ENCODE peak calls at places on chromosomes 1 and 21, in five cellular contexts. T is H1, L is ovary, S is PC-9, R is H4. Q is an unnamed sample.

GRCh38 chr1:152743371-152744145 is 14.3 kb upstream of the KPRP start:
- DNase-seq in T (no peak), L (no peak), S (no peak), R (no peak), Q (no peak)

GRCh38 chr1:111643097-111643496 is 23.5 kb downstream of the RAP1A start:
- DNase-seq in T (no peak), L (no peak), S (no peak), R (no peak), Q (no peak)

GRCh38 chr1:16352842-16353535 is 709 bp upstream of the FBXO42 start:
- DNase-seq in T (no peak), L (no peak), S (no peak), R (no peak), Q (no peak)

GRCh38 chr1:41103761-41104160 is 82.2 kb upstream of the SLFNL1 start:
- DNase-seq in T (no peak), L (no peak), S (no peak), R (no peak), Q (no peak)

GRCh38 chr1:202010042-202011015 is at the start of gene ELF3:
- DNase-seq in T (peak), L (peak), S (peak), R (no peak), Q (no peak)

GRCh38 chr1:8974551-8974950 is 28.9 kb downstream of the CA6 start:
- DNase-seq in T (no peak), L (no peak), S (no peak), R (no peak), Q (no peak)

GRCh38 chr21:43602277-43603229 is 56.7 kb downstream of the HSF2BP start:
- DNase-seq in T (no peak), L (no peak), S (no peak), R (no peak), Q (no peak)

GRCh38 chr1:12371053-12371452 is 141.2 kb downstream of the VPS13D start:
- DNase-seq in T (no peak), L (no peak), S (no peak), R (no peak), Q (no peak)

Q was measured in SJCRH30.